ENCODE peak calls at places on chromosomes 11 and 22, in five cellular contexts. One of them, this sample, is unnamed.

GRCh38 chr11:109432105-109432504 is 10.1 kb downstream of the C11orf87 start:
- DNase-seq in IMR-90: peak
- DNase-seq in HL-60: no peak
- DNase-seq in heart right ventricle: no peak
- DNase-seq in cardiac fibroblast: no peak
- DNase-seq in this sample: no peak

GRCh38 chr11:132876301-132877071 is 655.8 kb downstream of the OPCML start:
- DNase-seq in IMR-90: no peak
- DNase-seq in HL-60: no peak
- DNase-seq in heart right ventricle: no peak
- DNase-seq in cardiac fibroblast: no peak
- DNase-seq in this sample: no peak

GRCh38 chr22:19407649-19408606 is 23.6 kb downstream of the HIRA start:
- DNase-seq in IMR-90: peak
- DNase-seq in HL-60: no peak
- DNase-seq in heart right ventricle: peak
- DNase-seq in cardiac fibroblast: peak
- DNase-seq in this sample: no peak

GRCh38 chr11:109789911-109790310 is 303.3 kb upstream of the ZC3H12C start:
- DNase-seq in IMR-90: peak
- DNase-seq in HL-60: no peak
- DNase-seq in heart right ventricle: no peak
- DNase-seq in cardiac fibroblast: no peak
- DNase-seq in this sample: no peak

GRCh38 chr11:38498721-38499120 is 1900.7 kb upstream of the RAG2 start:
- DNase-seq in IMR-90: no peak
- DNase-seq in HL-60: no peak
- DNase-seq in heart right ventricle: no peak
- DNase-seq in cardiac fibroblast: no peak
- DNase-seq in this sample: no peak

GRCh38 chr11:102794382-102794781 is 3.6 kb downstream of the MMP1 start:
- DNase-seq in IMR-90: peak
- DNase-seq in HL-60: peak
- DNase-seq in heart right ventricle: no peak
- DNase-seq in cardiac fibroblast: no peak
- DNase-seq in this sample: no peak

GRCh38 chr11:134615041-134615615 is 203.1 kb upstream of the B3GAT1 start:
- DNase-seq in IMR-90: no peak
- DNase-seq in HL-60: no peak
- DNase-seq in heart right ventricle: no peak
- DNase-seq in cardiac fibroblast: no peak
- DNase-seq in this sample: no peak

GRCh38 chr11:61054927-61055562 is 47.2 kb upstream of the CD5 start:
- DNase-seq in IMR-90: no peak
- DNase-seq in HL-60: no peak
- DNase-seq in heart right ventricle: no peak
- DNase-seq in cardiac fibroblast: no peak
- DNase-seq in this sample: no peak

GRCh38 chr11:17597770-17598169 is 50.7 kb downstream of the OTOG start:
- DNase-seq in IMR-90: no peak
- DNase-seq in HL-60: no peak
- DNase-seq in heart right ventricle: no peak
- DNase-seq in cardiac fibroblast: no peak
- DNase-seq in this sample: no peak

GRCh38 chr11:129694538-129694937 is 121.1 kb upstream of the TMEM45B start:
- DNase-seq in IMR-90: no peak
- DNase-seq in HL-60: peak
- DNase-seq in heart right ventricle: no peak
- DNase-seq in cardiac fibroblast: no peak
- DNase-seq in this sample: no peak

GRCh38 chr11:69245491-69246345 is 48.2 kb upstream of the MYEOV start:
- DNase-seq in IMR-90: no peak
- DNase-seq in HL-60: no peak
- DNase-seq in heart right ventricle: no peak
- DNase-seq in cardiac fibroblast: no peak
- DNase-seq in this sample: no peak

GRCh38 chr11:60891103-60891741 is 15.2 kb downstream of the PRPF19 start:
- DNase-seq in IMR-90: peak
- DNase-seq in HL-60: no peak
- DNase-seq in heart right ventricle: peak
- DNase-seq in cardiac fibroblast: peak
- DNase-seq in this sample: no peak

GRCh38 chr22:38120359-38121110 is 10.1 kb upstream of the BAIAP2L2 start:
- DNase-seq in IMR-90: no peak
- DNase-seq in HL-60: no peak
- DNase-seq in heart right ventricle: no peak
- DNase-seq in cardiac fibroblast: no peak
- DNase-seq in this sample: no peak

GRCh38 chr22:29306175-29306829 is at the start of gene GAS2L1:
- DNase-seq in IMR-90: peak
- DNase-seq in HL-60: peak
- DNase-seq in heart right ventricle: peak
- DNase-seq in cardiac fibroblast: peak
- DNase-seq in this sample: no peak

GRCh38 chr11:75422248-75423231 is 10.5 kb downstream of the KLHL35 start:
- DNase-seq in IMR-90: peak
- DNase-seq in HL-60: no peak
- DNase-seq in heart right ventricle: no peak
- DNase-seq in cardiac fibroblast: no peak
- DNase-seq in this sample: peak

GRCh38 chr22:46738961-46739870 is 1.2 kb upstream of the CERK start:
- DNase-seq in IMR-90: peak
- DNase-seq in HL-60: peak
- DNase-seq in heart right ventricle: peak
- DNase-seq in cardiac fibroblast: peak
- DNase-seq in this sample: no peak

GRCh38 chr22:38657248-38657909 is 941 bp downstream of the CBY1 start:
- DNase-seq in IMR-90: no peak
- DNase-seq in HL-60: peak
- DNase-seq in heart right ventricle: no peak
- DNase-seq in cardiac fibroblast: peak
- DNase-seq in this sample: no peak

GRCh38 chr11:69949327-69949726 is 128.8 kb upstream of the ANO1 start:
- DNase-seq in IMR-90: peak
- DNase-seq in HL-60: no peak
- DNase-seq in heart right ventricle: no peak
- DNase-seq in cardiac fibroblast: peak
- DNase-seq in this sample: no peak

GRCh38 chr11:8055111-8055835 is 25.7 kb upstream of the TUB start:
- DNase-seq in IMR-90: no peak
- DNase-seq in HL-60: no peak
- DNase-seq in heart right ventricle: no peak
- DNase-seq in cardiac fibroblast: no peak
- DNase-seq in this sample: no peak
- TF ChIP-seq CTCF in IMR-90: peak
- TF ChIP-seq CTCF in HL-60: no peak
- TF ChIP-seq CTCF in heart right ventricle: no peak
- TF ChIP-seq CTCF in cardiac fibroblast: peak
- TF ChIP-seq CTCF in this sample: no peak

GRCh38 chr11:2436013-2436520 is 8.2 kb downstream of the TRPM5 start:
- DNase-seq in IMR-90: no peak
- DNase-seq in HL-60: no peak
- DNase-seq in heart right ventricle: no peak
- DNase-seq in cardiac fibroblast: no peak
- DNase-seq in this sample: no peak

GRCh38 chr11:2434008-2434407 is 10.3 kb downstream of the TRPM5 start:
- DNase-seq in IMR-90: no peak
- DNase-seq in HL-60: no peak
- DNase-seq in heart right ventricle: no peak
- DNase-seq in cardiac fibroblast: no peak
- DNase-seq in this sample: no peak

GRCh38 chr11:2435288-2436012 is 8.9 kb downstream of the TRPM5 start:
- DNase-seq in IMR-90: no peak
- DNase-seq in HL-60: no peak
- DNase-seq in heart right ventricle: no peak
- DNase-seq in cardiac fibroblast: no peak
- DNase-seq in this sample: no peak

GRCh38 chr11:2433106-2433925 is 11.0 kb downstream of the TRPM5 start:
- DNase-seq in IMR-90: no peak
- DNase-seq in HL-60: no peak
- DNase-seq in heart right ventricle: peak
- DNase-seq in cardiac fibroblast: no peak
- DNase-seq in this sample: no peak

DNA sequence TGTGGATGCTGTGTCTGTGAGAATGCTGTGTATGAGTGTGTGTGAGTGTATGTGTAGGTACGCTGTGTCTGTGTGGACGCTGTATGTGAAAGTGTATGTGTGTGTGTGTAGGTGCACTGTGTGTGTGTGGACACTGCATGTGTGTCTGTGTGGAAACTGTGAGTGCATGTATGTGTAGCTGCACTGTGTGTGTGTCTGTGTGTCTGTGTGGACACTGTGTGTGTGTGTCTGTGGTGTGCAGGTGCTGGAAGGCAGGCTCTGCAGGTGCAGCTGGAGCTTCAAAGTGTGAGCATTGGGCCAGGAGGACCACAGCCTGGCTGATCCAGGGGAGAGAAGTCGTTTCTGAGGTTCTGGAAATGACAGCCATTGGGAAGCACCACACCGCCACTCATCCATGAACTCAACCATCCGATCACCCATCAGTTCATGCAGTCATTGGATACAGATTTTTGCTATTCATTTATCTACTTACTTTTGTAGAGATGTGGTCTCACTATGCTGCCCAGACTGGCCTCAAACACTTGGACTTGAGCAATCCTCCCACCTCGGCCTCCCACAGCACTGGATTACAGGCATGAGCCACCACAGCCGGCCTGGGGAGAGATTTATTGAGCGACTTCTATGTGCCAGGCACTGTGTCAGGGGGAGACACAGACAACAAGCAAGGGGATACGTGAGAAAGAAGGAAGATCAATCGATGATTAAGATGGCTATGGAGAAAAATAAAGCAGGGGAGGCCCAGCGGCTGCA is 9.6 kb downstream of the TRPM5 start:
- DNase-seq in IMR-90: no peak
- DNase-seq in HL-60: no peak
- DNase-seq in heart right ventricle: no peak
- DNase-seq in cardiac fibroblast: no peak
- DNase-seq in this sample: no peak
- H3K4me3 ChIP-seq in IMR-90: no peak
- H3K4me3 ChIP-seq in HL-60: no peak
- H3K4me3 ChIP-seq in heart right ventricle: no peak
- H3K4me3 ChIP-seq in cardiac fibroblast: no peak
- H3K4me3 ChIP-seq in this sample: no peak

GRCh38 chr11:124865902-124866851 is 945 bp downstream of the ROBO3 start:
- DNase-seq in IMR-90: peak
- DNase-seq in HL-60: peak
- DNase-seq in heart right ventricle: peak
- DNase-seq in cardiac fibroblast: peak
- DNase-seq in this sample: no peak
- TF ChIP-seq CTCF in IMR-90: peak
- TF ChIP-seq CTCF in HL-60: peak
- TF ChIP-seq CTCF in heart right ventricle: peak
- TF ChIP-seq CTCF in cardiac fibroblast: peak
- TF ChIP-seq CTCF in this sample: peak

GRCh38 chr11:113189909-113190667 is 124.3 kb upstream of the TTC12 start:
- DNase-seq in IMR-90: no peak
- DNase-seq in HL-60: no peak
- DNase-seq in heart right ventricle: peak
- DNase-seq in cardiac fibroblast: peak
- DNase-seq in this sample: no peak
- H3K4me3 ChIP-seq in IMR-90: no peak
- H3K4me3 ChIP-seq in HL-60: no peak
- H3K4me3 ChIP-seq in heart right ventricle: no peak
- H3K4me3 ChIP-seq in cardiac fibroblast: no peak
- H3K4me3 ChIP-seq in this sample: no peak